ENCODE peak calls at places on chromosome 14, in eight cellular contexts. One of them, this sample, is unnamed.

GRCh38 chr14:50631408-50631821 is 36.7 kb downstream of the SAV1 start:
- DNase-seq in GM12878: no peak
- DNase-seq in K562: no peak
- DNase-seq in HL-60: no peak
- DNase-seq in SK-N-SH: no peak
- DNase-seq in HepG2: no peak
- DNase-seq in HCT116: no peak
- DNase-seq in GM23338: no peak
- DNase-seq in this sample: no peak

GRCh38 chr14:54200726-54201125 is 196.1 kb upstream of the CDKN3 start:
- DNase-seq in SK-N-SH: no peak
- DNase-seq in K562: no peak
- DNase-seq in HepG2: no peak
- DNase-seq in GM12878: no peak
- DNase-seq in HL-60: no peak
- DNase-seq in GM23338: no peak
- DNase-seq in HCT116: no peak
- DNase-seq in this sample: no peak

GRCh38 chr14:99560946-99561683 is 42.9 kb downstream of the CCDC85C start:
- DNase-seq in SK-N-SH: peak
- DNase-seq in HepG2: no peak
- DNase-seq in HL-60: no peak
- DNase-seq in K562: no peak
- DNase-seq in HCT116: no peak
- DNase-seq in GM23338: no peak
- DNase-seq in GM12878: no peak
- DNase-seq in this sample: no peak

GRCh38 chr14:94394594-94395305 is 6.3 kb upstream of the SERPINA1 start:
- DNase-seq in SK-N-SH: no peak
- DNase-seq in HL-60: peak
- DNase-seq in GM12878: no peak
- DNase-seq in HepG2: peak
- DNase-seq in K562: no peak
- DNase-seq in HCT116: no peak
- DNase-seq in GM23338: no peak
- DNase-seq in this sample: no peak

GRCh38 chr14:61891810-61892209 is 129.6 kb downstream of the SNAPC1 start:
- DNase-seq in SK-N-SH: no peak
- DNase-seq in HL-60: no peak
- DNase-seq in GM23338: no peak
- DNase-seq in HCT116: no peak
- DNase-seq in HepG2: no peak
- DNase-seq in GM12878: no peak
- DNase-seq in K562: no peak
- DNase-seq in this sample: no peak

GRCh38 chr14:73713206-73713803 is 879 bp downstream of the PNMA1 start:
- DNase-seq in K562: no peak
- DNase-seq in HCT116: no peak
- DNase-seq in HepG2: no peak
- DNase-seq in HL-60: no peak
- DNase-seq in GM12878: no peak
- DNase-seq in SK-N-SH: no peak
- DNase-seq in GM23338: no peak
- DNase-seq in this sample: no peak

GRCh38 chr14:30623412-30624131 is 1.5 kb downstream of the SCFD1 start:
- DNase-seq in SK-N-SH: no peak
- DNase-seq in K562: no peak
- DNase-seq in GM12878: no peak
- DNase-seq in HCT116: no peak
- DNase-seq in HL-60: no peak
- DNase-seq in HepG2: no peak
- DNase-seq in GM23338: no peak
- DNase-seq in this sample: no peak

GRCh38 chr14:42429401-42429800 is 822.7 kb downstream of the LRFN5 start:
- DNase-seq in HepG2: no peak
- DNase-seq in HL-60: no peak
- DNase-seq in K562: no peak
- DNase-seq in GM12878: no peak
- DNase-seq in GM23338: no peak
- DNase-seq in SK-N-SH: no peak
- DNase-seq in HCT116: no peak
- DNase-seq in this sample: no peak

GRCh38 chr14:100532154-100532915 is 54.9 kb downstream of the BEGAIN start:
- DNase-seq in GM23338: no peak
- DNase-seq in HL-60: no peak
- DNase-seq in K562: no peak
- DNase-seq in GM12878: no peak
- DNase-seq in HepG2: no peak
- DNase-seq in SK-N-SH: peak
- DNase-seq in HCT116: no peak
- DNase-seq in this sample: no peak

GRCh38 chr14:64841121-64841611 is 38.5 kb downstream of the SPTB start:
- DNase-seq in HL-60: no peak
- DNase-seq in GM12878: no peak
- DNase-seq in K562: peak
- DNase-seq in HCT116: peak
- DNase-seq in HepG2: peak
- DNase-seq in SK-N-SH: no peak
- DNase-seq in GM23338: peak
- DNase-seq in this sample: no peak

GRCh38 chr14:74981833-74982232 is 20.9 kb upstream of the EIF2B2 start:
- DNase-seq in HCT116: no peak
- DNase-seq in GM12878: no peak
- DNase-seq in SK-N-SH: no peak
- DNase-seq in GM23338: no peak
- DNase-seq in K562: no peak
- DNase-seq in HepG2: no peak
- DNase-seq in HL-60: no peak
- DNase-seq in this sample: no peak

GRCh38 chr14:93749081-93749430 is 39.2 kb downstream of the PRIMA1 start:
- DNase-seq in HCT116: no peak
- DNase-seq in HepG2: no peak
- DNase-seq in GM23338: no peak
- DNase-seq in GM12878: no peak
- DNase-seq in HL-60: no peak
- DNase-seq in K562: no peak
- DNase-seq in SK-N-SH: no peak
- DNase-seq in this sample: no peak

GRCh38 chr14:58560208-58560607 is 77.6 kb upstream of the DACT1 start:
- DNase-seq in K562: no peak
- DNase-seq in HCT116: no peak
- DNase-seq in HepG2: no peak
- DNase-seq in GM12878: no peak
- DNase-seq in GM23338: no peak
- DNase-seq in SK-N-SH: no peak
- DNase-seq in HL-60: no peak
- DNase-seq in this sample: no peak

GRCh38 chr14:101810897-101811620 is 49.5 kb downstream of the PPP2R5C start:
- DNase-seq in HCT116: no peak
- DNase-seq in GM23338: no peak
- DNase-seq in HepG2: no peak
- DNase-seq in GM12878: no peak
- DNase-seq in SK-N-SH: no peak
- DNase-seq in K562: peak
- DNase-seq in HL-60: no peak
- DNase-seq in this sample: no peak

GRCh38 chr14:101813171-101813759 is 51.8 kb downstream of the PPP2R5C start:
- DNase-seq in SK-N-SH: no peak
- DNase-seq in GM12878: no peak
- DNase-seq in HCT116: no peak
- DNase-seq in HepG2: no peak
- DNase-seq in HL-60: no peak
- DNase-seq in K562: no peak
- DNase-seq in GM23338: no peak
- DNase-seq in this sample: no peak

GRCh38 chr14:101809671-101810514 is 48.4 kb downstream of the PPP2R5C start:
- DNase-seq in K562: peak
- DNase-seq in GM12878: peak
- DNase-seq in GM23338: peak
- DNase-seq in HepG2: peak
- DNase-seq in HCT116: peak
- DNase-seq in SK-N-SH: peak
- DNase-seq in HL-60: peak
- DNase-seq in this sample: peak

GRCh38 chr14:101813833-101814232 is 52.3 kb downstream of the PPP2R5C start:
- DNase-seq in K562: no peak
- DNase-seq in GM23338: no peak
- DNase-seq in SK-N-SH: no peak
- DNase-seq in HL-60: no peak
- DNase-seq in HepG2: no peak
- DNase-seq in GM12878: no peak
- DNase-seq in HCT116: no peak
- DNase-seq in this sample: no peak

DNA sequence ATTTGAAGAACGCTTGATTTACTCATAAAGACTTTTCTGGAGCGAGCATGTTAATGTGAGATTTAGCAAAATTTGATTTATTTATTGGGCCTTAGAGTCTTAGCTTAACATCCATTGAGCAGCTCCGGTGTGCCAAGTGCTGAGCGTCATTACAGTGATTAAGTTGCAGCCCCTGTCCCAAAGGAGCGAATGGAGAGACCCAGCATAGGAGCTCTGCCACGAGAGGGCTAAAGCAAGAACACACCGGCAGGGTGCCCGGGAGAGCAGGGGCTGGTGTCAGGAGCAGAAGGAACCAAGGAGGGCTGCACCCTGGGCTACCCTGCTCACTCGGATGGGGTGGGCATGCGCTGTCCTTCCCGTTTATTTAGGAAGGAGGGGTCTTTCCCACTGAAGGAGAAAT is 50.6 kb downstream of the PPP2R5C start:
- DNase-seq in HepG2: no peak
- DNase-seq in SK-N-SH: no peak
- DNase-seq in GM12878: no peak
- DNase-seq in HCT116: no peak
- DNase-seq in HL-60: no peak
- DNase-seq in GM23338: peak
- DNase-seq in K562: no peak
- DNase-seq in this sample: no peak
- H3K27ac ChIP-seq in HepG2: no peak
- H3K27ac ChIP-seq in SK-N-SH: no peak
- H3K27ac ChIP-seq in GM12878: no peak
- H3K27ac ChIP-seq in HCT116: no peak
- H3K27ac ChIP-seq in HL-60: no peak
- H3K27ac ChIP-seq in GM23338: no peak
- H3K27ac ChIP-seq in K562: no peak
- H3K27ac ChIP-seq in this sample: no peak

GRCh38 chr14:31968107-31968810 is 108.8 kb upstream of the ARHGAP5 start:
- DNase-seq in SK-N-SH: no peak
- DNase-seq in GM23338: no peak
- DNase-seq in HepG2: peak
- DNase-seq in HL-60: no peak
- DNase-seq in GM12878: peak
- DNase-seq in K562: no peak
- DNase-seq in HCT116: no peak
- DNase-seq in this sample: no peak
- TF ChIP-seq REST in SK-N-SH: no peak
- TF ChIP-seq REST in GM23338: no peak
- TF ChIP-seq REST in HepG2: no peak
- TF ChIP-seq REST in HL-60: no peak
- TF ChIP-seq REST in GM12878: no peak
- TF ChIP-seq REST in K562: no peak
- TF ChIP-seq REST in HCT116: no peak
- TF ChIP-seq REST in this sample: no peak

DNA sequence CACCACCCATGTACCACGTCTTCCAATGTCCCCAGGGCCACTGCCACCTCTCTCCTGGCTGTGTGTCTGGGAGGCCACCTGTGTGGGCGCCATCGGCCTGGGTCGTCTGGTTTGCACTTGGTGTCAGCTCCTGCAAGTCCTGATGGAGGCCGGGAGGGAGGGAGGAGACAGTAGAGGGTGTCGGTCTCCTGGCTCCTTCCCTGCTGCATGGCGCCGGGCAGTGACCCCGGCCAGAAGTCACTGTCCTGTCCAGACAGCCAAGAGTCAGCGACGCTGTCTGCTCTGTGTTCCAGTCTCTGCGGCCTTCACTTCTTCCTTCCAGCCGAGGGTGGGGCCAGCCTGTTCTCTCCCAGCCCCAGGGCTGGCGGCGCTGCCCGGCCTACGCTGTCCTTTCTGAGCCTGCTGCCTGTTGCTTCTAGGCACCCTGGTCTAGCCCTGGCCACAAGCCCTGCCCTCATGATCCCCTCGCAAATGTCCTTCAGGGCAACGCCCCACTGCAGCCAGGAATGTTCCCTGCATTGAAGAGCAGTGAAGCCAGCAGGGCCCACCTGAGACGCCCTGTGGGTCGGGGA is 13.0 kb upstream of the LBHD2 start:
- DNase-seq in HL-60: no peak
- DNase-seq in GM12878: no peak
- DNase-seq in SK-N-SH: no peak
- DNase-seq in K562: no peak
- DNase-seq in HCT116: no peak
- DNase-seq in HepG2: no peak
- DNase-seq in GM23338: no peak
- DNase-seq in this sample: no peak
- TF ChIP-seq POLR2AphosphoS5 in HL-60: no peak
- TF ChIP-seq POLR2AphosphoS5 in GM12878: no peak
- TF ChIP-seq POLR2AphosphoS5 in SK-N-SH: no peak
- TF ChIP-seq POLR2AphosphoS5 in K562: no peak
- TF ChIP-seq POLR2AphosphoS5 in HCT116: no peak
- TF ChIP-seq POLR2AphosphoS5 in HepG2: no peak
- TF ChIP-seq POLR2AphosphoS5 in GM23338: no peak
- TF ChIP-seq POLR2AphosphoS5 in this sample: no peak

GRCh38 chr14:68631058-68631690 is 161.7 kb downstream of the ZFP36L1 start:
- DNase-seq in SK-N-SH: no peak
- DNase-seq in HL-60: no peak
- DNase-seq in K562: no peak
- DNase-seq in HCT116: no peak
- DNase-seq in GM23338: no peak
- DNase-seq in GM12878: no peak
- DNase-seq in HepG2: no peak
- DNase-seq in this sample: no peak

GRCh38 chr14:68630611-68631013 is 162.3 kb downstream of the ZFP36L1 start:
- DNase-seq in SK-N-SH: no peak
- DNase-seq in HCT116: no peak
- DNase-seq in GM23338: no peak
- DNase-seq in HL-60: no peak
- DNase-seq in K562: no peak
- DNase-seq in GM12878: no peak
- DNase-seq in HepG2: peak
- DNase-seq in this sample: no peak

GRCh38 chr14:68628605-68629310 is 164.1 kb downstream of the ZFP36L1 start:
- DNase-seq in HCT116: no peak
- DNase-seq in SK-N-SH: no peak
- DNase-seq in HepG2: peak
- DNase-seq in HL-60: no peak
- DNase-seq in K562: no peak
- DNase-seq in GM23338: peak
- DNase-seq in GM12878: no peak
- DNase-seq in this sample: no peak

GRCh38 chr14:68631691-68632590 is 160.9 kb downstream of the ZFP36L1 start:
- DNase-seq in SK-N-SH: no peak
- DNase-seq in HepG2: no peak
- DNase-seq in HCT116: no peak
- DNase-seq in GM23338: no peak
- DNase-seq in GM12878: no peak
- DNase-seq in K562: no peak
- DNase-seq in HL-60: no peak
- DNase-seq in this sample: no peak

GRCh38 chr14:68630081-68630571 is 162.7 kb downstream of the ZFP36L1 start:
- DNase-seq in HL-60: no peak
- DNase-seq in K562: no peak
- DNase-seq in SK-N-SH: no peak
- DNase-seq in HepG2: no peak
- DNase-seq in HCT116: no peak
- DNase-seq in GM12878: no peak
- DNase-seq in GM23338: no peak
- DNase-seq in this sample: no peak
- H3K27ac ChIP-seq in HL-60: no peak
- H3K27ac ChIP-seq in K562: no peak
- H3K27ac ChIP-seq in SK-N-SH: no peak
- H3K27ac ChIP-seq in HepG2: no peak
- H3K27ac ChIP-seq in HCT116: no peak
- H3K27ac ChIP-seq in GM12878: no peak
- H3K27ac ChIP-seq in GM23338: no peak
- H3K27ac ChIP-seq in this sample: no peak